ENCODE peak calls at places on chromosome 6, in five cellular contexts. I, A, H, Y and C are unnamed samples.

GRCh38 chr6:26554669-26555504 is 16.7 kb downstream of the HMGN4 start:
- DNase-seq in H (peak), Y (peak), I (peak), A (peak), C (peak)

GRCh38 chr6:28003661-28004060 is 46.6 kb downstream of the OR2B6 start:
- DNase-seq in Y (no peak), H (no peak), I (no peak), A (no peak), C (no peak)

GRCh38 chr6:91267246-91267645 is 680.4 kb upstream of the MAP3K7 start:
- DNase-seq in I (no peak), A (no peak), Y (no peak), H (no peak), C (peak)

GRCh38 chr6:128696651-128697391 is 176.4 kb upstream of the PTPRK start:
- DNase-seq in Y (peak), A (no peak), I (no peak), H (no peak), C (no peak)

GRCh38 chr6:83822629-83823169 is 30.5 kb upstream of the RIPPLY2 start:
- DNase-seq in H (no peak), A (no peak), Y (no peak), I (no peak), C (no peak)

GRCh38 chr6:128516514-128516898 is 3.9 kb downstream of the PTPRK start:
- DNase-seq in I (no peak), H (no peak), Y (peak), A (no peak), C (no peak)

GRCh38 chr6:148535976-148536375 is 193.3 kb downstream of the SASH1 start:
- DNase-seq in I (no peak), Y (peak), A (no peak), H (no peak), C (no peak)

GRCh38 chr6:169473663-169474062 is 220.0 kb upstream of the THBS2 start:
- DNase-seq in I (no peak), Y (no peak), A (no peak), H (no peak), C (no peak)

GRCh38 chr6:24982231-24982630 is 46.5 kb upstream of the RIPOR2 start:
- DNase-seq in I (no peak), H (no peak), A (no peak), Y (no peak), C (no peak)

GRCh38 chr6:2920671-2921112 is 17.6 kb upstream of the SERPINB9 start:
- DNase-seq in H (peak), I (peak), A (peak), Y (no peak), C (no peak)

GRCh38 chr6:158474961-158475343 is 84.9 kb upstream of the TMEM181 start:
- DNase-seq in H (no peak), Y (peak), I (no peak), A (no peak), C (no peak)

GRCh38 chr6:44201638-44202303 is 15.0 kb upstream of the MYMX start:
- DNase-seq in A (no peak), H (no peak), Y (no peak), I (no peak), C (no peak)

GRCh38 chr6:70413829-70414494 is 654 bp downstream of the FAM135A start:
- DNase-seq in I (no peak), H (peak), Y (peak), A (no peak), C (peak)

GRCh38 chr6:140956567-140957306 is 1176.0 kb upstream of the GJE1 start:
- DNase-seq in H (no peak), Y (peak), A (no peak), I (no peak), C (no peak)

GRCh38 chr6:168908166-168908565 is 345.5 kb downstream of the THBS2 start:
- DNase-seq in Y (no peak), A (no peak), H (peak), I (no peak), C (no peak)

GRCh38 chr6:105263685-105264298 is 84.0 kb upstream of the POPDC3 start:
- DNase-seq in A (no peak), H (no peak), I (no peak), Y (peak), C (no peak)
- H2BK12ac ChIP-seq in A (no peak), H (no peak), I (no peak), Y (no peak), C (no peak)

GRCh38 chr6:4313044-4313686 is 177.8 kb upstream of the ECI2 start:
- DNase-seq in I (peak), Y (peak), H (peak), A (no peak), C (no peak)
- H3K18ac ChIP-seq in I (no peak), Y (peak), H (no peak), A (no peak), C (no peak)

DNA sequence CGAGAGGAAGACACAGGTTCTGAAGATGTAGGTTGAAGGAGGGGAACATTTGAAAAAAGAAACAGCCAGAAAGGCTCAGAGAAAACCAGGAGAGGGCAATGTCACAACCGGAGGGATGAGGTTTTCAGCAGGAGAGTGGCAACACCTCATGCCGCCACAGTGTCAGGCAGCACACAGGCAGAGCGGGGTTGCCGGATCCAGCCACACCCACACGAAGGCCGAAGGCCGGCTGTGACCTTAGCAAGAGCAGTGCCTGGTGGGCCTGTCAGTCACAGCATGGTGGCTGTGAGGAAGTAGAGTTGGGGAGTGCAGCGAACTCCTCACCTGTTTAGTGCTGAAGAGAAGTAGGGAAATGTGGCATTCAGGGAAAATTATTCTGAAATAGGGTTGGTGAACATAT is 14.0 kb downstream of the HDDC2 start:
- DNase-seq in A (no peak), H (no peak), I (peak), Y (no peak), C (no peak)
- H2BK12ac ChIP-seq in A (no peak), H (no peak), I (no peak), Y (no peak), C (no peak)

GRCh38 chr6:154932562-154933027 is 62.5 kb upstream of the TIAM2 start:
- DNase-seq in Y (peak), H (peak), A (no peak), I (no peak), C (no peak)

GRCh38 chr6:154930490-154930889 is 64.6 kb upstream of the TIAM2 start:
- DNase-seq in A (no peak), H (no peak), I (no peak), Y (no peak), C (no peak)

GRCh38 chr6:154937306-154938244 is 57.5 kb upstream of the TIAM2 start:
- DNase-seq in H (no peak), Y (peak), I (peak), A (no peak), C (no peak)

GRCh38 chr6:154931741-154932424 is 63.2 kb upstream of the TIAM2 start:
- DNase-seq in Y (peak), H (peak), A (no peak), I (no peak), C (peak)

GRCh38 chr6:154933181-154933827 is 61.8 kb upstream of the TIAM2 start:
- DNase-seq in H (no peak), A (no peak), I (no peak), Y (peak), C (no peak)
- H3K18ac ChIP-seq in H (peak), A (peak), I (no peak), Y (no peak), C (peak)

GRCh38 chr6:8889514-8889913 is 454.2 kb upstream of the SLC35B3 start:
- DNase-seq in A (no peak), I (no peak), H (peak), Y (no peak), C (no peak)

DNA sequence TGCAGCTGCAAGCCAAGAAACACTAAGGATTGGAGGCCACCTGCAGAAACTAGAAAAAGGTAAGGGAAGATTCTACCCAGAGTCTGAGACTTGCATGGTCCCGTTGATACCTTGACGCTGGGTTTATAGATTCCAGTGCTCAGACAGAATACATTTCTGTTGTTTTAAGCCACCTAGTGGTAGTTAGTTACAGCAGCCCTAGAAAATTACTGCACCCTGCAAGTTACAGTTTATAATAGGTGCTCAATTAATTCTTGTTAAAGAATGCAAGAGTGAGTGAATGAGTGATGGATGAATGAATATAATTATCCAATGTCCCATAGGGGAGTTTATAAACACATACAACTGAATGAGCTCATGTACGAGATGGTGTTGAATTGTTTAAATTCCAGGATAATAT is 453.1 kb upstream of the SLC35B3 start:
- DNase-seq in I (no peak), A (no peak), H (no peak), Y (no peak), C (no peak)
- H2BK12ac ChIP-seq in I (no peak), A (no peak), H (no peak), Y (no peak), C (no peak)

GRCh38 chr6:30798501-30798900 is 54.2 kb upstream of the IER3 start:
- DNase-seq in I (no peak), Y (no peak), H (no peak), A (no peak), C (no peak)
- H3K18ac ChIP-seq in I (no peak), Y (no peak), H (no peak), A (no peak), C (no peak)

DNA sequence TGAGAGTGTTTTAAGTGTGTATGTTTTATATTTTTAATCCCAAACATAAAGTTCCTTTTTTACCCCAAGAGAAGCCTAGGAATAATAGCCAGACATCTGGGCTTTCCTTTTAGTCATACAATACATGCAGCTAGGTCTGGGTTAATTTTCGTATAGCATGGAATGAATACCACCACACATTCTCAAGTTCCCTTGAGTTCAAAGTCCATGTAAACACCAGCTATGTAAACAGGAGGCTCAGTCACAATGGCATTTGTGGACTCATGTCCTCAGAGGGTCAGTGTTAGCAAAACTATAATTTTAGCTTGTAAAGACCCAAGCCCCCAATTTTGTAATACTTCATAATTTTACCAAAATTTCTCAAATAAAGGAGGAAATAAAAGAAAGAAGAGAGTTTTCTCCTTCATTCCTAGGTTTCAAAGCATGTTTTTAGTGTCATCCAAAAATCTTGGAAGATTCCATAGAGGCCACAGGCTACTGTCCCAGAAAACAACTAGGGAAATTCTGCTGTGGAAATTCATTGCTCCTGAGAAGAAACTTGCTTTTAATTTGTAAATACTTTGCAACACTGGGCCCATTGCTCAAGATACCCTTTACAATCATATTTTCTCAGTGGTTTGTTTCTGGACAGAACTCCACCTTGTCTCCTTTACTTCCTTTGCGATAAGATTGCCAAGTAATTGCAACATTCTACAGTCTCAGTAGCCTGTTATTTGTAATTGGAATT is 671.2 kb downstream of the COL12A1 start:
- DNase-seq in H (no peak), I (no peak), Y (peak), A (no peak), C (no peak)
- H2BK12ac ChIP-seq in H (no peak), I (no peak), Y (no peak), A (no peak), C (no peak)

GRCh38 chr6:34392497-34393190 is at the start of gene NUDT3:
- DNase-seq in Y (peak), I (peak), A (peak), H (peak), C (peak)
- H3K18ac ChIP-seq in Y (peak), I (peak), A (peak), H (peak), C (peak)

GRCh38 chr6:22913612-22914011 is 344.2 kb downstream of the HDGFL1 start:
- DNase-seq in A (no peak), I (no peak), Y (no peak), H (no peak), C (no peak)

GRCh38 chr6:22906091-22906549 is 336.8 kb downstream of the HDGFL1 start:
- DNase-seq in A (no peak), H (no peak), I (no peak), Y (peak), C (no peak)

GRCh38 chr6:22907085-22907484 is 337.7 kb downstream of the HDGFL1 start:
- DNase-seq in A (no peak), H (no peak), I (no peak), Y (no peak), C (no peak)

GRCh38 chr6:22904413-22904812 is 335.0 kb downstream of the HDGFL1 start:
- DNase-seq in A (no peak), H (no peak), I (no peak), Y (no peak), C (no peak)

DNA sequence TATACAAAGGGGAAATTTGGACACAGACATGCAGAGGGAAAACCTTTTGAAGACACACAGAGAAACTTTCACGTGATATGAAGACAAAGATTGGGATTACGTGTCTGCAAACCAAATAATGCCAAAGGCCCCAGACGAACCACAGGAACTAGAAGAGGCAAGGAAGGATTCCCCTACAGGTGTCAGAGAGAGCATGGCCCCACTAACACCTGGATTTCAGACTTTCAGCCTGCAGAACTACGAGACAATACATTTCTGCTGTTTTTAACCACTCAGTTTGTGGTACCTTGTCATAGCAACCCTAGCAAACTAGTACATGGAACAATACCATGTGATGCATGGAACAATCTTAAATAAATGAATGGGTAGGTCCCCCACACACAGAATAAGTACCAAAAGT is 341.0 kb downstream of the HDGFL1 start:
- DNase-seq in H (no peak), A (no peak), Y (no peak), I (no peak), C (no peak)
- H2BK12ac ChIP-seq in H (no peak), A (no peak), Y (no peak), I (no peak), C (no peak)